ENCODE peak calls at places on chromosomes 7 and 10, in seven cellular contexts. One of them, this sample, is unnamed.

GRCh38 chr10:71969929-71970328 is 5.7 kb downstream of the CHST3 start:
- DNase-seq in stimulated activated CD8-positive, alpha-beta memory T cell treated with anti-CD3 and anti-CD28 coated beads, Interleukin-2, amount 100 ng/mL, for 1 hour: no peak
- DNase-seq in chondrocyte: no peak
- DNase-seq in PC-9: no peak
- DNase-seq in GM04504: no peak
- DNase-seq in left ventricle myocardium inferior: no peak
- DNase-seq in fibroblast of mammary gland: no peak
- DNase-seq in this sample: no peak

GRCh38 chr10:201328-201771 is 66.1 kb downstream of the ZMYND11 start:
- DNase-seq in fibroblast of mammary gland: peak
- DNase-seq in left ventricle myocardium inferior: no peak
- DNase-seq in chondrocyte: no peak
- DNase-seq in stimulated activated CD8-positive, alpha-beta memory T cell treated with anti-CD3 and anti-CD28 coated beads, Interleukin-2, amount 100 ng/mL, for 1 hour: no peak
- DNase-seq in PC-9: no peak
- DNase-seq in GM04504: no peak
- DNase-seq in this sample: no peak

GRCh38 chr7:101644879-101645278 is 15.8 kb upstream of the MYL10 start:
- DNase-seq in PC-9: no peak
- DNase-seq in chondrocyte: no peak
- DNase-seq in fibroblast of mammary gland: no peak
- DNase-seq in GM04504: no peak
- DNase-seq in left ventricle myocardium inferior: no peak
- DNase-seq in stimulated activated CD8-positive, alpha-beta memory T cell treated with anti-CD3 and anti-CD28 coated beads, Interleukin-2, amount 100 ng/mL, for 1 hour: no peak
- DNase-seq in this sample: no peak

GRCh38 chr10:129464251-129464650 is 2.8 kb upstream of the MGMT start:
- DNase-seq in GM04504: no peak
- DNase-seq in chondrocyte: no peak
- DNase-seq in PC-9: peak
- DNase-seq in left ventricle myocardium inferior: no peak
- DNase-seq in fibroblast of mammary gland: no peak
- DNase-seq in stimulated activated CD8-positive, alpha-beta memory T cell treated with anti-CD3 and anti-CD28 coated beads, Interleukin-2, amount 100 ng/mL, for 1 hour: no peak
- DNase-seq in this sample: no peak

GRCh38 chr7:120714945-120715344 is 143.0 kb downstream of the TSPAN12 start:
- DNase-seq in PC-9: no peak
- DNase-seq in GM04504: no peak
- DNase-seq in chondrocyte: no peak
- DNase-seq in left ventricle myocardium inferior: no peak
- DNase-seq in fibroblast of mammary gland: peak
- DNase-seq in stimulated activated CD8-positive, alpha-beta memory T cell treated with anti-CD3 and anti-CD28 coated beads, Interleukin-2, amount 100 ng/mL, for 1 hour: no peak
- DNase-seq in this sample: no peak

GRCh38 chr10:132742167-132742836 is 43.6 kb downstream of the NKX6-2 start:
- DNase-seq in GM04504: no peak
- DNase-seq in chondrocyte: no peak
- DNase-seq in stimulated activated CD8-positive, alpha-beta memory T cell treated with anti-CD3 and anti-CD28 coated beads, Interleukin-2, amount 100 ng/mL, for 1 hour: no peak
- DNase-seq in fibroblast of mammary gland: no peak
- DNase-seq in PC-9: no peak
- DNase-seq in left ventricle myocardium inferior: no peak
- DNase-seq in this sample: no peak

GRCh38 chr10:110501142-110501937 is 3.6 kb downstream of the DUSP5 start:
- DNase-seq in chondrocyte: no peak
- DNase-seq in GM04504: peak
- DNase-seq in left ventricle myocardium inferior: peak
- DNase-seq in fibroblast of mammary gland: peak
- DNase-seq in PC-9: peak
- DNase-seq in stimulated activated CD8-positive, alpha-beta memory T cell treated with anti-CD3 and anti-CD28 coated beads, Interleukin-2, amount 100 ng/mL, for 1 hour: no peak
- DNase-seq in this sample: peak

GRCh38 chr10:8596929-8597472 is 542.5 kb downstream of the GATA3 start:
- DNase-seq in GM04504: no peak
- DNase-seq in PC-9: no peak
- DNase-seq in chondrocyte: no peak
- DNase-seq in left ventricle myocardium inferior: no peak
- DNase-seq in fibroblast of mammary gland: no peak
- DNase-seq in stimulated activated CD8-positive, alpha-beta memory T cell treated with anti-CD3 and anti-CD28 coated beads, Interleukin-2, amount 100 ng/mL, for 1 hour: no peak
- DNase-seq in this sample: no peak

GRCh38 chr7:21939858-21940322 is 5.8 kb downstream of the CDCA7L start:
- DNase-seq in GM04504: no peak
- DNase-seq in PC-9: no peak
- DNase-seq in left ventricle myocardium inferior: no peak
- DNase-seq in fibroblast of mammary gland: no peak
- DNase-seq in stimulated activated CD8-positive, alpha-beta memory T cell treated with anti-CD3 and anti-CD28 coated beads, Interleukin-2, amount 100 ng/mL, for 1 hour: no peak
- DNase-seq in chondrocyte: no peak
- DNase-seq in this sample: no peak

GRCh38 chr10:59536151-59536550 is 173.5 kb downstream of the SLC16A9 start:
- DNase-seq in fibroblast of mammary gland: peak
- DNase-seq in GM04504: peak
- DNase-seq in stimulated activated CD8-positive, alpha-beta memory T cell treated with anti-CD3 and anti-CD28 coated beads, Interleukin-2, amount 100 ng/mL, for 1 hour: no peak
- DNase-seq in PC-9: no peak
- DNase-seq in left ventricle myocardium inferior: no peak
- DNase-seq in chondrocyte: no peak
- DNase-seq in this sample: no peak

GRCh38 chr10:43282881-43283280 is 16.0 kb upstream of the RASGEF1A start:
- DNase-seq in stimulated activated CD8-positive, alpha-beta memory T cell treated with anti-CD3 and anti-CD28 coated beads, Interleukin-2, amount 100 ng/mL, for 1 hour: no peak
- DNase-seq in fibroblast of mammary gland: no peak
- DNase-seq in GM04504: no peak
- DNase-seq in chondrocyte: no peak
- DNase-seq in left ventricle myocardium inferior: no peak
- DNase-seq in PC-9: peak
- DNase-seq in this sample: no peak

GRCh38 chr10:14040787-14041631 is 289.7 kb downstream of the FRMD4A start:
- DNase-seq in left ventricle myocardium inferior: no peak
- DNase-seq in PC-9: no peak
- DNase-seq in GM04504: no peak
- DNase-seq in chondrocyte: no peak
- DNase-seq in stimulated activated CD8-positive, alpha-beta memory T cell treated with anti-CD3 and anti-CD28 coated beads, Interleukin-2, amount 100 ng/mL, for 1 hour: no peak
- DNase-seq in fibroblast of mammary gland: no peak
- DNase-seq in this sample: no peak

GRCh38 chr7:80184693-80185092 is 50.1 kb downstream of the GNAI1 start:
- DNase-seq in PC-9: no peak
- DNase-seq in fibroblast of mammary gland: no peak
- DNase-seq in chondrocyte: no peak
- DNase-seq in left ventricle myocardium inferior: no peak
- DNase-seq in GM04504: no peak
- DNase-seq in stimulated activated CD8-positive, alpha-beta memory T cell treated with anti-CD3 and anti-CD28 coated beads, Interleukin-2, amount 100 ng/mL, for 1 hour: no peak
- DNase-seq in this sample: no peak

GRCh38 chr10:687583-688286 is 1.7 kb downstream of the DIP2C start:
- DNase-seq in PC-9: no peak
- DNase-seq in left ventricle myocardium inferior: no peak
- DNase-seq in chondrocyte: peak
- DNase-seq in stimulated activated CD8-positive, alpha-beta memory T cell treated with anti-CD3 and anti-CD28 coated beads, Interleukin-2, amount 100 ng/mL, for 1 hour: no peak
- DNase-seq in GM04504: no peak
- DNase-seq in fibroblast of mammary gland: peak
- DNase-seq in this sample: peak

GRCh38 chr7:115135769-115136410 is 214.0 kb downstream of the MDFIC start:
- DNase-seq in fibroblast of mammary gland: peak
- DNase-seq in chondrocyte: no peak
- DNase-seq in GM04504: no peak
- DNase-seq in left ventricle myocardium inferior: no peak
- DNase-seq in stimulated activated CD8-positive, alpha-beta memory T cell treated with anti-CD3 and anti-CD28 coated beads, Interleukin-2, amount 100 ng/mL, for 1 hour: no peak
- DNase-seq in PC-9: no peak
- DNase-seq in this sample: no peak

GRCh38 chr7:127738859-127739258 is 86.9 kb downstream of the SND1 start:
- DNase-seq in fibroblast of mammary gland: no peak
- DNase-seq in GM04504: no peak
- DNase-seq in stimulated activated CD8-positive, alpha-beta memory T cell treated with anti-CD3 and anti-CD28 coated beads, Interleukin-2, amount 100 ng/mL, for 1 hour: no peak
- DNase-seq in left ventricle myocardium inferior: no peak
- DNase-seq in chondrocyte: no peak
- DNase-seq in PC-9: no peak
- DNase-seq in this sample: no peak

This sample was measured in posterior vena cava.